ENCODE peak calls at places on chromosomes 12 and 14, in four cellular contexts. W, U, E and G are unnamed samples.

GRCh38 chr12:83147341-83147740 is 460.6 kb downstream of the TMTC2 start:
- DNase-seq in E (no peak), W (no peak), U (no peak), G (no peak)

GRCh38 chr12:40192704-40193255 is 32.0 kb upstream of the LRRK2 start:
- DNase-seq in W (no peak), U (no peak), E (no peak), G (no peak)

GRCh38 chr12:20220339-20220738 is 148.0 kb upstream of the PDE3A start:
- DNase-seq in U (peak; percentile 5), E (no peak), W (no peak), G (peak; percentile 77)

GRCh38 chr14:100537701-100538565 is 49.3 kb downstream of the BEGAIN start:
- DNase-seq in W (peak; percentile 39), U (no peak), E (peak; percentile 6), G (no peak)

GRCh38 chr12:58095002-58095401 is 153.6 kb downstream of the ATP23 start:
- DNase-seq in W (no peak), U (no peak), E (no peak), G (no peak)

GRCh38 chr14:91380610-91381371 is 36.8 kb downstream of the CCDC88C start:
- DNase-seq in E (no peak), W (no peak), U (peak; percentile 36), G (peak; percentile 93)

GRCh38 chr14:68520637-68521556 is 272.0 kb downstream of the ZFP36L1 start:
- DNase-seq in W (no peak), U (peak; percentile 88), E (peak; percentile 89), G (no peak)

GRCh38 chr14:73311710-73312035 is 74.4 kb downstream of the PAPLN start:
- DNase-seq in E (no peak), W (no peak), U (no peak), G (no peak)

GRCh38 chr14:27435923-27436674 is 838.3 kb upstream of the NOVA1 start:
- DNase-seq in E (no peak), W (no peak), U (no peak), G (no peak)

GRCh38 chr14:31770271-31770670 is 209.1 kb downstream of the NUBPL start:
- DNase-seq in E (no peak), U (no peak), W (no peak), G (no peak)

GRCh38 chr12:82383930-82384513 is 25.7 kb downstream of the METTL25 start:
- DNase-seq in W (no peak), U (no peak), E (no peak), G (peak; percentile 61)

GRCh38 chr12:25438638-25439037 is 114.4 kb downstream of the LMNTD1 start:
- DNase-seq in W (no peak), U (no peak), E (no peak), G (peak; percentile 31)

GRCh38 chr14:51242545-51243490 is 2.8 kb downstream of the TMX1 start:
- DNase-seq in W (no peak), E (no peak), U (no peak), G (no peak)

GRCh38 chr12:39502657-39503056 is 59.7 kb upstream of the KIF21A start:
- DNase-seq in U (no peak), W (no peak), E (no peak), G (no peak)

GRCh38 chr12:48768147-48768546 is 20.7 kb downstream of the ADCY6 start:
- DNase-seq in W (no peak), U (no peak), E (no peak), G (no peak)

GRCh38 chr12:52404951-52405350 is 1.2 kb downstream of the KRT82 start:
- DNase-seq in U (no peak), E (no peak), W (no peak), G (no peak)

GRCh38 chr14:102362084-102362483 is 606 bp downstream of the CINP start:
- DNase-seq in W (peak; percentile 30), E (no peak), U (peak; percentile 12), G (no peak)

GRCh38 chr12:19967486-19967885 is 400.9 kb upstream of the PDE3A start:
- DNase-seq in U (peak; percentile 75), W (no peak), E (no peak), G (no peak)

GRCh38 chr12:124445121-124445718 is 122.2 kb downstream of the NCOR2 start:
- DNase-seq in E (no peak), U (no peak), W (no peak), G (no peak)
- TF ChIP-seq CTCF in E (no peak), U (no peak), W (no peak), G (no peak)

DNA sequence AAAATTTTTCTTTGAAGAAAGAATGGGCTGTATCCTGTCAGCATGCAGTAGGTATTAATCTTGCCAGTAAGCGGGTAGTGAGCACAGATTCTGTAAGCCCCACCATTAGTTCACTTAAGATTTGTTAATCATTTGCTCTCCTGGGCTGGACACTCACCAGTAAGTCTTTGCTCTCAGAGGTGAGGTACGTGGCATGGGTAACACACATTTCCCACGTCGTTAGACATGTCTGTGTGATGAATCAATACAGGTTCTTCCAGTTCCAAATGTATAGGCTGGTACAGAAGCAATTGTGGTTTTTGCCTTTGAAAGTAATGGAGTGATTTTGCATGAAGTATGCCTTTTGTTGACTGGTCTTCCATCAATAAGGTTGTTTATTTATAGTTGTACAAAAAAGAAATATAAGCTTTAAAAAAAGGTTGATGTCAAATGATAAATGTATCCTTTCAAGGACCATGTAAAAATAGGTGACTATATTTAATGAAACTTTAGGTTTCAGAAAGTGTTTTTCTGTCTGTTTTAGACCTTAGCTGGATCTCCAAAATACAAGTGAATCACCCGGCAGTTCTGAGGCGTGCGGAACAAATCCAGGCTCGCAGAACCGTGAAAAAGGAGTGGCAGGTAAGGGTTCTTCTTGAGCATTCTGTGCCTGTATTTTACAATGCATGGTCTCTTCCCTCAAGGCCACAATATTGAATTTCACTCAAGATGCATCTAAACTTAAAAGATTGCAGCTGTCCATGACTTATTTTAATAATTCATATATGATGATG is 45.5 kb downstream of the DERA start:
- DNase-seq in U (peak; percentile 50), W (no peak), E (peak; percentile 15), G (no peak)
- H3K27ac ChIP-seq in U (peak overlapping the region; percentile 71), W (no peak overlapping the region), E (no peak overlapping the region), G (no peak overlapping the region)

GRCh38 chr12:68245071-68246021 is 8.1 kb downstream of the IL22 start:
- DNase-seq in U (peak; percentile 16), E (no peak), W (peak; percentile 27), G (peak; percentile 92)
- H3K4me3 ChIP-seq in U (no peak overlapping the region), E (no peak overlapping the region), W (peak overlapping the region; percentile 26), G (peak overlapping the region; percentile 16)

DNA sequence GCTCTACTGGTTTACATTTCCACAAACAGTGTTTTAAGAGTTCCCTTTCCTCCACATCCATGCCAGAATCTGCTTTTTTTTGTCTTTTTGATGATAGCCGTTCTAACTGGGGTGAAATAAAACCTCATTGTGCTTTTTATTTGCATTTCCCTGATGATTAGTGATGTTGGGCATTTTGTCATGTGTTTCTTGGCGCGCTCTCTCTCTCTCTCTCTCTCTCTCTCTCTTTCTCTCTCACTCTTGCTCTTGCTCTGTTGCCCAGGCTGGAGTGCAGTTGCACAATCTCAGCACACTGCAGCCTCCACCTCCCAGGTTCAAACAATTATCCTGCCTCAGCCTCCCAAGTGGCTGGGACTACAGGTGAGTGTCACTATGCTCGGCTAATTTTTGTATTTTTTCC is 9.6 kb upstream of the MIS18BP1 start:
- DNase-seq in E (no peak), W (no peak), U (no peak), G (peak; percentile 19)
- TF ChIP-seq CTCF in E (no peak), W (no peak), U (no peak), G (no peak)

GRCh38 chr12:89762498-89763170 is 54.0 kb upstream of the ATP2B1 start:
- DNase-seq in W (no peak), U (no peak), E (no peak), G (no peak)
- H3K27ac ChIP-seq in W (no peak overlapping the region), U (no peak overlapping the region), E (no peak overlapping the region), G (no peak overlapping the region)

DNA sequence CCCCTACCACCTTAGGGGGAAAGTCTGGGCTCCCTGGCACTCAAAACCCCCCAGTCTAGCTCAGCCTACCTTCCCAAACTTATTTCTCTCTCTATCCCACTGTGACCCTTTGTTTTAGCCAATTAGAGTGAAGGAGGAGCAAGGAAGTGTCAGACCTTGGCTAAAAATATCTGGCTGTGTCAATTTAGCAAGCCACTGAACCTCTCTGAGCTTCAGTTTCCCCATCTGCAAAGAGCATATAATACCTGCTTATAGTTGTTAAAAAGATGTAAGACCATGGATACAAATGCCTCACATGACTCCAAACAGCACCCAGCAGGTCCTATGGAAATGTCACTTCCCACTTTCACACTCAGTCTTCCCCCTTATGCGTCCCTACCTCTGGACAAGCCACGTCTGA is 19.5 kb downstream of the FOXN3 start:
- DNase-seq in U (no peak), W (no peak), E (no peak), G (no peak)
- H3K4me3 ChIP-seq in U (no peak overlapping the region), W (no peak overlapping the region), E (no peak overlapping the region), G (no peak overlapping the region)